ENCODE peak calls at places on chromosomes 7 and 10, in ten cellular contexts. U is neural progenitor cell; R is GM23248; D is sigmoid colon; F is PC-3; Y is heart right ventricle; O is trophoblast cell; L is CD4-positive, alpha-beta memory T cell; G is adrenal gland; V is left ventricle myocardium inferior. Q is an unnamed sample. For H3K27me3, the result is how much of the 10 kb centered on the place peaks cover.

GRCh38 chr10:132489704-132490534 is 47.7 kb upstream of the INPP5A start:
- DNase-seq in G (no peak), D (peak), Y (no peak), L (no peak), R (no peak), V (no peak), U (no peak), O (no peak), F (no peak), Q (no peak)

GRCh38 chr10:129332476-129332875 is 134.6 kb upstream of the MGMT start:
- DNase-seq in L (peak), G (no peak), F (peak), O (no peak), Y (no peak), U (peak), D (no peak), V (no peak), R (no peak), Q (no peak)

GRCh38 chr10:80599424-80599847 is 61.7 kb downstream of the SH2D4B start:
- DNase-seq in O (peak), U (peak), V (peak), Y (peak), L (no peak), D (peak), F (peak), G (peak), R (peak), Q (peak)

GRCh38 chr7:55572378-55573233 is at the start of gene VOPP1:
- DNase-seq in G (peak), D (peak), L (peak), Y (peak), U (peak), F (peak), V (peak), O (peak), R (peak), Q (no peak)

GRCh38 chr10:79239275-79239779 is 107.9 kb upstream of the PPIF start:
- DNase-seq in F (peak), U (peak), D (peak), L (no peak), Y (no peak), O (peak), G (peak), R (peak), V (peak), Q (no peak)

GRCh38 chr7:47609803-47610452 is 28.0 kb upstream of the TNS3 start:
- DNase-seq in D (peak), L (no peak), G (no peak), O (no peak), Y (no peak), V (peak), R (peak), F (no peak), U (no peak), Q (no peak)

GRCh38 chr7:125834421-125834820 is 904.8 kb upstream of the POT1 start:
- DNase-seq in R (no peak), O (no peak), Y (no peak), U (no peak), D (no peak), V (no peak), F (no peak), L (no peak), G (no peak), Q (no peak)

GRCh38 chr10:113049881-113050280 is 99.8 kb downstream of the TCF7L2 start:
- DNase-seq in Y (no peak), V (no peak), O (no peak), R (no peak), D (no peak), F (no peak), U (peak), G (no peak), L (no peak), Q (no peak)

GRCh38 chr7:133570321-133570720 is 317.4 kb downstream of the EXOC4 start:
- DNase-seq in Y (no peak), L (no peak), U (no peak), G (no peak), R (no peak), V (no peak), D (no peak), O (no peak), F (no peak), Q (no peak)

GRCh38 chr7:24718977-24719491 is 38.2 kb downstream of the GSDME start:
- DNase-seq in F (no peak), U (no peak), L (no peak), O (no peak), Y (no peak), V (no peak), G (no peak), R (no peak), D (no peak), Q (no peak)

GRCh38 chr7:44772867-44773266 is 23.6 kb upstream of the PPIA start:
- DNase-seq in Y (no peak), F (no peak), R (no peak), D (no peak), L (no peak), O (peak), V (no peak), G (no peak), U (no peak), Q (no peak)

GRCh38 chr10:74910604-74911355 is 84.4 kb downstream of the KAT6B start:
- DNase-seq in R (no peak), U (no peak), O (no peak), D (no peak), G (no peak), L (no peak), Y (no peak), F (peak), V (no peak), Q (no peak)

GRCh38 chr10:101145145-101145544 is 14.0 kb downstream of the TLX1 start:
- DNase-seq in D (no peak), Y (no peak), G (no peak), L (no peak), U (no peak), O (no peak), V (no peak), R (no peak), F (no peak), Q (no peak)

GRCh38 chr7:130154501-130155317 is 50.5 kb downstream of the TMEM209 start:
- DNase-seq in D (no peak), F (peak), O (no peak), L (no peak), Y (no peak), V (no peak), R (no peak), G (peak), U (peak), Q (no peak)

GRCh38 chr7:38681882-38682281 is 50.7 kb upstream of the AMPH start:
- DNase-seq in U (no peak), G (no peak), O (no peak), Y (no peak), D (no peak), F (no peak), L (no peak), V (no peak), R (peak), Q (no peak)

GRCh38 chr7:78018541-78019456 is 220.2 kb downstream of the PHTF2 start:
- DNase-seq in L (no peak), Y (peak), V (peak), U (peak), O (no peak), F (peak), G (peak), D (peak), R (peak), Q (peak)

GRCh38 chr7:13411641-13412040 is 577.8 kb downstream of the ETV1 start:
- DNase-seq in R (no peak), L (no peak), D (no peak), U (peak), Y (no peak), F (no peak), G (no peak), O (no peak), V (no peak), Q (no peak)

GRCh38 chr10:133442191-133442966 is 11.4 kb upstream of the SCART1 start:
- DNase-seq in V (no peak), F (no peak), Y (no peak), L (no peak), G (no peak), R (no peak), U (no peak), D (peak), O (no peak), Q (no peak)

GRCh38 chr10:17453377-17454091 is 861 bp downstream of the ST8SIA6 start:
- DNase-seq in Y (peak), V (peak), O (no peak), F (peak), L (peak), G (no peak), R (peak), U (peak), D (no peak), Q (peak)

GRCh38 chr7:149307775-149308501 is 45.9 kb downstream of the ZNF783 start:
- DNase-seq in F (no peak), D (no peak), O (no peak), U (no peak), R (no peak), V (no peak), G (no peak), L (no peak), Y (no peak), Q (no peak)

GRCh38 chr7:107922891-107923290 is 31.9 kb downstream of the DLD start:
- DNase-seq in U (no peak), F (no peak), O (peak), Y (no peak), V (no peak), D (no peak), L (no peak), G (no peak), R (peak), Q (no peak)

GRCh38 chr10:43076876-43077420 is at the start of gene RET:
- DNase-seq in O (no peak), F (no peak), D (no peak), R (peak), V (peak), G (no peak), L (no peak), U (peak), Y (peak), Q (peak)

GRCh38 chr10:14056545-14057332 is 274.0 kb downstream of the FRMD4A start:
- DNase-seq in F (no peak), U (peak), L (no peak), V (no peak), R (peak), G (peak), O (peak), Y (no peak), D (no peak), Q (peak)

GRCh38 chr7:55472928-55473725 is 99.2 kb downstream of the VOPP1 start:
- DNase-seq in R (no peak), F (no peak), V (no peak), G (no peak), Y (no peak), U (no peak), L (no peak), D (no peak), O (peak), Q (peak)

GRCh38 chr7:17625038-17625437 is 315.3 kb downstream of the SNX13 start:
- DNase-seq in D (no peak), F (peak), U (no peak), R (peak), G (no peak), L (no peak), V (no peak), Y (no peak), O (no peak), Q (peak)

GRCh38 chr7:72007018-72007417 is 405.1 kb downstream of the CALN1 start:
- DNase-seq in G (no peak), U (no peak), D (no peak), Y (no peak), V (no peak), F (no peak), L (no peak), R (no peak), O (no peak), Q (no peak)

GRCh38 chr10:43230909-43231522 is 35.8 kb downstream of the RASGEF1A start:
- DNase-seq in L (no peak), Y (no peak), G (no peak), R (no peak), V (peak), O (no peak), U (no peak), D (peak), F (no peak), Q (no peak)

GRCh38 chr10:63110940-63111339 is 22.2 kb upstream of the NRBF2 start:
- DNase-seq in Y (no peak), U (no peak), R (no peak), F (no peak), O (no peak), G (no peak), L (no peak), V (no peak), D (no peak), Q (peak)

GRCh38 chr7:12759112-12759511 is 71.7 kb downstream of the ARL4A start:
- DNase-seq in V (no peak), U (no peak), G (no peak), F (no peak), D (no peak), O (no peak), L (no peak), R (peak), Y (no peak), Q (no peak)

GRCh38 chr10:35911233-35911632 is 269.1 kb upstream of the FZD8 start:
- DNase-seq in V (no peak), L (no peak), O (no peak), Y (no peak), R (no peak), G (no peak), F (no peak), U (no peak), D (no peak), Q (no peak)

GRCh38 chr10:44577533-44577932 is 192.6 kb upstream of the CXCL12 start:
- DNase-seq in G (no peak), Y (no peak), O (no peak), U (no peak), D (no peak), F (no peak), L (no peak), V (no peak), R (no peak), Q (no peak)

GRCh38 chr10:112804036-112804435 is 146.0 kb upstream of the TCF7L2 start:
- DNase-seq in D (no peak), G (no peak), R (no peak), V (no peak), F (peak), Y (no peak), U (peak), O (no peak), L (no peak), Q (no peak)

GRCh38 chr7:30598121-30598876 is 3.6 kb downstream of the GARS1 start:
- DNase-seq in F (peak), R (peak), O (no peak), U (no peak), L (no peak), Y (no peak), V (no peak), G (no peak), D (no peak), Q (peak)

GRCh38 chr7:82443044-82443800 is at the start of gene CACNA2D1:
- DNase-seq in U (peak), Y (peak), V (peak), R (peak), F (no peak), O (no peak), D (peak), L (no peak), G (peak), Q (no peak)

GRCh38 chr7:100444311-100445278 is 8.3 kb upstream of the PPP1R35 start:
- DNase-seq in U (no peak), O (no peak), G (peak), L (no peak), F (no peak), Y (no peak), V (no peak), D (no peak), R (peak), Q (no peak)

GRCh38 chr7:119724041-119724792 is 548.8 kb upstream of the KCND2 start:
- DNase-seq in L (no peak), R (no peak), Y (no peak), U (no peak), F (no peak), D (no peak), O (no peak), G (no peak), V (no peak), Q (no peak)

GRCh38 chr7:139838276-139838675 is 9.2 kb downstream of the TBXAS1 start:
- DNase-seq in O (no peak), U (no peak), F (no peak), L (no peak), G (no peak), R (no peak), V (no peak), Y (no peak), D (no peak), Q (no peak)

GRCh38 chr7:151675521-151675920 is 155.8 kb upstream of the RHEB start:
- DNase-seq in V (no peak), U (no peak), Y (no peak), R (no peak), D (peak), O (no peak), G (no peak), L (no peak), F (no peak), Q (no peak)

GRCh38 chr10:79262959-79263746 is 84.1 kb upstream of the PPIF start:
- DNase-seq in D (no peak), F (peak), V (no peak), O (no peak), R (no peak), Y (no peak), L (no peak), U (no peak), G (no peak), Q (no peak)

DNA sequence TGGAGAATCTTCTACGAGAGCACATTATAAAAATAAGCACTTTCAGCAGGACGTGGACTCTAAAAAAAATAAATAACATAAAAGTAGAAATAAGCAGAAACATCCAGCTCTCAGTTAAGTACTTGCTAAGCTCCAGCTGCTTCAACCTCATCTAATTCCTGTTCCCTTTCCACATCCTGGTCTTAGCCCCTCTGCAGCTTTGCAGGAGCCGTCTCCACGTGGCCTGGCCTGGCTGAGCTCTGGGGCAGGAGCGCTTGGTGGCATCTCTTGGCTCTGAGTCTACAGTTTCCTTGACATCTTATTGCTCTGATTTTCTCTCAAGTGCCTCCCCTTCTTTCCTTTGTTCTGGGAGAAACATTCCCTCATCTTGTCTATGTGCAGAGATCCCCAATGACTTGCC is 62.1 kb downstream of the CHST3 start:
- DNase-seq in F (no peak), R (no peak), G (no peak), L (no peak), Y (no peak), O (no peak), U (no peak), D (no peak), V (no peak), Q (no peak)
- H3K27ac ChIP-seq in F (no peak), R (no peak), G (no peak), L (no peak), Y (no peak), O (no peak), U (no peak), D (no peak), V (no peak), Q (no peak)

DNA sequence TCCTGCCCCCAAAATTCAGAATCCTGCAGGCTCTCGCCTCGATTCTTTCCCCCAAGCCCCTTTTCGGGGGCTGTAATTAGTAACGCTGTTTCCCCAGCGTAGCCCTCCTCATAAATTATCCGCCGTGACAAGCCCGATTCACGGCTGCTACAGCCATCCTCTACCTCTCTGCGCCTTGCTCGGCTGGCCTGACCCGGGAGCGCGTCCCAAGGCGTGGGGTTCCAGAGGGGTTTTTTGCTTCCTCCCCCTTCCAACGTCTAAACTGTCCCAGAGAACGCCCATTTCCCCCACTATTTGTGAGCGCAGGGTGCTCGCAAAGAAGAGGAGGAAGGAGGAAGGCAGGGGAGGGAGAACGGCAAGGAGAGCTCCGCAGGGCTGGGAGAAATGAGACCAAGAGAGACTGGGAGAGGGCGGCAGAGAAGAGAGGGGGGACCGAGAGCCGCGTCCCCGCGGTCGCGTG is 889 bp downstream of the HOXA5 start:
- DNase-seq in U (no peak), D (no peak), V (no peak), F (no peak), O (no peak), R (no peak), G (no peak), Y (no peak), L (no peak), Q (no peak)
- H3K27me3 ChIP-seq in U (half or more), D (under half), V (half or more), F (under half), O (half or more), R (under half), G (under half), Y (half or more), L (under half), Q (under half)

GRCh38 chr7:2001601-2002442 is 230.9 kb downstream of the MAD1L1 start:
- DNase-seq in F (no peak), R (no peak), O (no peak), U (no peak), D (peak), L (no peak), Y (peak), V (peak), G (peak), Q (peak)

GRCh38 chr7:2004841-2005351 is 227.8 kb downstream of the MAD1L1 start:
- DNase-seq in F (no peak), U (no peak), G (no peak), O (no peak), V (peak), L (no peak), Y (peak), D (peak), R (no peak), Q (no peak)

GRCh38 chr7:2003931-2004812 is 228.6 kb downstream of the MAD1L1 start:
- DNase-seq in R (no peak), O (no peak), L (no peak), V (peak), U (no peak), G (no peak), F (no peak), D (peak), Y (peak), Q (no peak)

GRCh38 chr7:2002561-2003450 is 229.9 kb downstream of the MAD1L1 start:
- DNase-seq in G (no peak), O (no peak), L (no peak), Y (peak), D (peak), U (no peak), R (no peak), F (no peak), V (peak), Q (no peak)

GRCh38 chr7:2003451-2003930 is 229.3 kb downstream of the MAD1L1 start:
- DNase-seq in O (no peak), R (no peak), U (no peak), F (no peak), D (peak), Y (peak), V (peak), L (no peak), G (no peak), Q (no peak)
- H3K27ac ChIP-seq in O (no peak), R (no peak), U (no peak), F (no peak), D (no peak), Y (no peak), V (no peak), L (no peak), G (no peak), Q (no peak)

GRCh38 chr7:27213150-27213903 is 13.4 kb upstream of the HOXA13 start:
- DNase-seq in G (no peak), D (no peak), R (no peak), F (no peak), L (no peak), V (no peak), Y (no peak), U (no peak), O (no peak), Q (no peak)
- H3K27me3 ChIP-seq in G (under half), D (under half), R (under half), F (under half), L (under half), V (half or more), Y (half or more), U (half or more), O (half or more), Q (half or more)

GRCh38 chr10:6296456-6297214 is 93.9 kb downstream of the PFKFB3 start:
- DNase-seq in L (no peak), V (no peak), D (no peak), G (no peak), U (no peak), Y (no peak), O (peak), F (no peak), R (no peak), Q (no peak)
- H3K27ac ChIP-seq in L (no peak), V (no peak), D (no peak), G (no peak), U (no peak), Y (no peak), O (peak), F (no peak), R (no peak), Q (no peak)

Q was measured in foreskin keratinocyte.